ENCODE peak calls at places on chromosomes 5 and 9, in five cellular contexts. One of them, this sample, is unnamed.
A peak's percentile ranks its signal among the peaks of the same experiment; 100 is the strongest.

GRCh38 chr5:154401355-154401754 is 44.4 kb upstream of the SAP30L start:
- DNase-seq in central memory CD8-positive, alpha-beta T cell: no peak
- DNase-seq in posterior cingulate gyrus: no peak
- DNase-seq in NCI-H1930: no peak
- DNase-seq in A172: no peak
- DNase-seq in this sample: no peak

GRCh38 chr9:77841739-77842386 is 189.7 kb downstream of the GNAQ start:
- DNase-seq in A172: no peak
- DNase-seq in central memory CD8-positive, alpha-beta T cell: no peak
- DNase-seq in posterior cingulate gyrus: no peak
- DNase-seq in NCI-H1930: no peak
- DNase-seq in this sample: no peak

GRCh38 chr5:138352722-138353549 is 451 bp downstream of the KDM3B start:
- DNase-seq in posterior cingulate gyrus: peak; percentile 46
- DNase-seq in NCI-H1930: peak; percentile 15
- DNase-seq in central memory CD8-positive, alpha-beta T cell: peak; percentile 68
- DNase-seq in A172: no peak
- DNase-seq in this sample: peak; percentile 68

GRCh38 chr5:164578911-164579310 is 1073.5 kb downstream of the MAT2B start:
- DNase-seq in central memory CD8-positive, alpha-beta T cell: no peak
- DNase-seq in A172: no peak
- DNase-seq in NCI-H1930: no peak
- DNase-seq in posterior cingulate gyrus: no peak
- DNase-seq in this sample: no peak

GRCh38 chr5:176626876-176627236 is 3.5 kb downstream of the SNCB start:
- DNase-seq in NCI-H1930: no peak
- DNase-seq in posterior cingulate gyrus: no peak
- DNase-seq in central memory CD8-positive, alpha-beta T cell: no peak
- DNase-seq in A172: no peak
- DNase-seq in this sample: no peak

GRCh38 chr5:43643750-43644149 is 40.8 kb downstream of the NNT start:
- DNase-seq in central memory CD8-positive, alpha-beta T cell: no peak
- DNase-seq in NCI-H1930: no peak
- DNase-seq in A172: no peak
- DNase-seq in posterior cingulate gyrus: peak; percentile 43
- DNase-seq in this sample: peak; percentile 86

GRCh38 chr5:179274321-179275315 is 70.6 kb downstream of the ADAMTS2 start:
- DNase-seq in NCI-H1930: no peak
- DNase-seq in A172: no peak
- DNase-seq in posterior cingulate gyrus: no peak
- DNase-seq in central memory CD8-positive, alpha-beta T cell: no peak
- DNase-seq in this sample: no peak

GRCh38 chr5:134026521-134027202 is 21.9 kb upstream of the VDAC1 start:
- DNase-seq in A172: peak; percentile 77
- DNase-seq in NCI-H1930: no peak
- DNase-seq in posterior cingulate gyrus: no peak
- DNase-seq in central memory CD8-positive, alpha-beta T cell: no peak
- DNase-seq in this sample: peak; percentile 47

GRCh38 chr9:127353882-127354281 is 43.1 kb upstream of the SLC2A8 start:
- DNase-seq in NCI-H1930: no peak
- DNase-seq in posterior cingulate gyrus: no peak
- DNase-seq in A172: no peak
- DNase-seq in central memory CD8-positive, alpha-beta T cell: no peak
- DNase-seq in this sample: no peak

GRCh38 chr9:78356634-78357033 is 59.7 kb downstream of the PSAT1 start:
- DNase-seq in central memory CD8-positive, alpha-beta T cell: no peak
- DNase-seq in NCI-H1930: no peak
- DNase-seq in posterior cingulate gyrus: no peak
- DNase-seq in A172: no peak
- DNase-seq in this sample: no peak

GRCh38 chr9:72911816-72912215 is 41.0 kb downstream of the ALDH1A1 start:
- DNase-seq in NCI-H1930: no peak
- DNase-seq in central memory CD8-positive, alpha-beta T cell: no peak
- DNase-seq in A172: no peak
- DNase-seq in posterior cingulate gyrus: no peak
- DNase-seq in this sample: no peak

GRCh38 chr5:168151041-168151440 is 140.4 kb upstream of the WWC1 start:
- DNase-seq in central memory CD8-positive, alpha-beta T cell: no peak
- DNase-seq in posterior cingulate gyrus: no peak
- DNase-seq in NCI-H1930: no peak
- DNase-seq in A172: no peak
- DNase-seq in this sample: no peak